ENCODE peak calls at places on chromosome 5, in six cellular contexts. K is smooth muscle cell of the brain vasculature, L is GM23338, C is dermis microvascular lymphatic vessel endothelial cell, G is caudate nucleus, R is nucleus accumbens. V is an unnamed sample.

GRCh38 chr5:53326420-53327153 is 153.8 kb upstream of the FST start:
- DNase-seq in L (no peak), G (no peak), R (no peak), K (no peak), C (no peak), V (no peak)

GRCh38 chr5:142551242-142552067 is 134.4 kb downstream of the FGF1 start:
- DNase-seq in K (no peak), R (no peak), C (peak), L (peak), G (peak), V (no peak)

GRCh38 chr5:154467655-154468354 is 10.2 kb downstream of the HAND1 start:
- DNase-seq in R (peak), C (peak), G (no peak), K (peak), L (peak), V (peak)

GRCh38 chr5:5384634-5385033 is 37.8 kb upstream of the ICE1 start:
- DNase-seq in R (no peak), L (no peak), G (no peak), K (no peak), C (no peak), V (no peak)

GRCh38 chr5:56306433-56307150 is 73.5 kb upstream of the ANKRD55 start:
- DNase-seq in L (no peak), C (no peak), R (no peak), K (no peak), G (no peak), V (no peak)

GRCh38 chr5:143933434-143933833 is 121.5 kb downstream of the HMHB1 start:
- DNase-seq in R (no peak), K (no peak), C (no peak), G (no peak), L (no peak), V (no peak)

GRCh38 chr5:150627731-150628545 is 12.5 kb upstream of the SYNPO start:
- DNase-seq in K (no peak), G (no peak), L (no peak), R (no peak), C (no peak), V (no peak)

GRCh38 chr5:156169495-156169894 is 157.5 kb upstream of the SGCD start:
- DNase-seq in K (no peak), R (no peak), L (no peak), G (no peak), C (no peak), V (no peak)

GRCh38 chr5:40736103-40736875 is 19.5 kb downstream of the TTC33 start:
- DNase-seq in R (no peak), L (peak), C (peak), G (no peak), K (no peak), V (peak)

V was measured in GM12878.